ENCODE peak calls at places on chromosomes 3 and 15, in six cellular contexts. X, Y, H, K, S and Z are unnamed samples.
A peak's percentile ranks its signal among the peaks of the same experiment; 100 is the strongest.

GRCh38 chr3:175346573-175347356 is 487.6 kb downstream of the NAALADL2 start:
- DNase-seq in X (peak; percentile 92), Y (peak; percentile 25), H (peak; percentile 31), K (no peak), S (no peak), Z (no peak)

GRCh38 chr3:50318615-50319014 is 3.9 kb downstream of the HYAL2 start:
- DNase-seq in X (no peak), Y (no peak), H (no peak), K (no peak), S (no peak), Z (no peak)

GRCh38 chr3:49653016-49653415 is 21.1 kb upstream of the APEH start:
- DNase-seq in X (no peak), Y (no peak), H (no peak), K (peak; percentile 36), S (no peak), Z (no peak)

GRCh38 chr3:115667175-115668065 is 44.1 kb downstream of the GAP43 start:
- DNase-seq in X (no peak), Y (no peak), H (no peak), K (no peak), S (no peak), Z (no peak)

GRCh38 chr3:194640829-194641228 is 7.6 kb upstream of the TMEM44 start:
- DNase-seq in X (peak; percentile 32), Y (no peak), H (no peak), K (peak; percentile 37), S (no peak), Z (peak; percentile 55)

GRCh38 chr3:171459130-171459941 is 869 bp downstream of the TNIK start:
- DNase-seq in X (peak; percentile 48), Y (no peak), H (peak; percentile 66), K (peak; percentile 45), S (no peak), Z (peak; percentile 48)

GRCh38 chr15:97903560-97904195 is 56.8 kb upstream of the ARRDC4 start:
- DNase-seq in X (no peak), Y (no peak), H (no peak), K (no peak), S (no peak), Z (no peak)

GRCh38 chr3:176521531-176522175 is 675.6 kb downstream of the TBL1XR1 start:
- DNase-seq in X (no peak), Y (no peak), H (no peak), K (no peak), S (no peak), Z (no peak)

GRCh38 chr3:16906679-16907078 is 21.9 kb downstream of the PLCL2 start:
- DNase-seq in X (peak; percentile 55), Y (no peak), H (peak; percentile 57), K (no peak), S (no peak), Z (no peak)

GRCh38 chr15:74565381-74566085 is 24.5 kb downstream of the ARID3B start:
- DNase-seq in X (no peak), Y (no peak), H (no peak), K (no peak), S (no peak), Z (no peak)

GRCh38 chr3:53696401-53697172 is 149.6 kb downstream of the CHDH start:
- DNase-seq in X (no peak), Y (no peak), H (no peak), K (no peak), S (no peak), Z (no peak)

GRCh38 chr3:147903037-147903436 is 493.9 kb downstream of the ZIC1 start:
- DNase-seq in X (no peak), Y (no peak), H (no peak), K (no peak), S (no peak), Z (peak; percentile 4)

GRCh38 chr3:39124876-39125836 is 17.7 kb downstream of the TTC21A start:
- DNase-seq in X (peak; percentile 48), Y (no peak), H (no peak), K (no peak), S (no peak), Z (no peak)

GRCh38 chr3:66971891-66972551 is 26.1 kb upstream of the KBTBD8 start:
- DNase-seq in X (peak; percentile 52), Y (peak; percentile 3), H (peak; percentile 63), K (peak; percentile 75), S (peak; percentile 27), Z (peak; percentile 76)

GRCh38 chr3:196603683-196604082 is 35.2 kb downstream of the FBXO45 start:
- DNase-seq in X (no peak), Y (no peak), H (no peak), K (no peak), S (no peak), Z (no peak)

GRCh38 chr3:149277338-149277813 is 55.7 kb upstream of the CP start:
- DNase-seq in X (peak; percentile 91), Y (no peak), H (no peak), K (no peak), S (no peak), Z (no peak)

GRCh38 chr3:42600111-42600957 is at the start of gene NKTR:
- DNase-seq in X (peak; percentile 100), Y (peak; percentile 95), H (peak; percentile 97), K (peak; percentile 99), S (peak; percentile 98), Z (peak; percentile 100)
- TF ChIP-seq CTCF in X (no peak), Y (no peak), H (no peak), K (no peak), S (no peak), Z (no peak)

DNA sequence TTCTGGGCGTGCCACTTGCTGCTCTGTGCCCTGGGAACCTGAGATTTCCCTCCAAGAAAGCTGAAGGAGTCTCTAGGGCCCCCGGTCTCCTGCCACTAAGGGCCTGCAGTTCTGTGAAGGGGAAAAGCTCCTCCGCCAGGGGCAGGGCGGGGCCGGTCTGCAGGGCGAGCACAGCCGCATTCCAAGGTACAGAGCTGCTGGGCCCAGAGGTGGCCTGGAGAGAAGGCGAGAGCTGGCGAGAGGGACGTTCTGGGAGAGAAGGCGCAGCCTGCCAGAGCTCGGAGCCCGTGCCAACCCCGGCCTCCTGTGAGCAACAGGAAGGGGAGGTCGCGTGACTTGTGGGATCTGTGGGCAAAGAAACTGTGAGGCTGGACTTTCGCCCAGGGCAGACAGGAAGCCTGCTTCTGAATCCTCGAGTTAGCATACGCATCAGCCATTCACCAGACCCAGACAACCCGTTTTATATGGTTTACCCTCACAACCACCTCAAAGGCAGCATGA is 500.4 kb downstream of the SHQ1 start:
- DNase-seq in X (peak; percentile 55), Y (peak; percentile 92), H (peak; percentile 44), K (peak; percentile 47), S (no peak), Z (no peak)
- TF ChIP-seq CTCF in X (no peak), Y (peak; percentile 39), H (no peak), K (no peak), S (no peak), Z (no peak)

DNA sequence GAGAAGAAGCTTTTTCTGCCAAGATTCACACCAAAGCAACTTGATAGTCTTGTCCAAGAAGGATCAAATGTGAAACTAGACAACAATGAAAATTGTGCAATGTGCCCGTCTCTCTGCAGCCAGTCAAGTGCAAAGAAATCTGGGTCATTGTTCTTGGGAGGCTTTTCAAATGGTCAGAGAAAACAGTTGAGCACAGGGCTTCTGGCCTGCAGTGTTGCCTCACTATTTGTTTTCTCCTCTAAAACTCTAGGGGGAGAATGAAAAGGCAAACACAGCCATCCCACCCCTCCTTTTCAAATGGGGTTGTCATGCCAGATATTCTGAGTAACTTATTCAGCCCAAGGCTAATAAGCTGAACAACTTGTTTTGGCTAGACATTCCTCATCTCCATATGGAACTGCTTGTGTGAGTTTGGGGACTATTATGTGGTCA is 417.6 kb upstream of the CDIN1 start:
- DNase-seq in X (peak; percentile 80), Y (no peak), H (peak; percentile 35), K (no peak), S (no peak), Z (no peak)
- TF ChIP-seq CTCF in X (no peak), Y (no peak), H (no peak), K (no peak), S (no peak), Z (no peak)

DNA sequence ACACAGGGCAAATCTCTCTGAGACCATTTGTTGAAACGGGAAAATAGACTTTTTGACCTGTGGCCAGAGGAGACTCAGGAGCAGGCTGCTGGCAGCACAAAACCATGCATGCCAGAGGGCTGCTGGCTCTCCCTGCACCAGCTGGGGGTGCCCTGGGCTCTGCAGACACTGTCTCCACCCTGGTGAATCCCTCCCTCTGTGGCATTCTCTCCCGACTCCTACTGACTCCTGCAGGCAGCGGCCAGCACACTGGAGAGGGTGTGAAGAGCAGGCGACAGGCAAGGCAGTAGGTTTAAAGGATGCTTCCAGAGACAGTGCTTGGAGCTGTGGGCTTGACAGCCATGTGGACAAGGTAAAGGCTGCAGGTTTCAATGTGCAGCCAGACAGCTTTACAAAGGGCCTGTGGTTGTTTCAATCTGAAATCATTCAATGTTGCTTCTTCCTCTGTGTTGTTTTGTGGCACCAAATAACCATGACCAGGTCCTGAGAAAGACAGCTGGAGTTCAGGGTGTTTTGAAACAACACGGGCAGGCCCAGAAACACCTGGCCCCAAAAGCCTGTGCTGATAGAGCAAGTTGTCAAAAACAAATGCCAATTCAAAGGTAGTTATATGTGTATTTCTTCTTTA is 431.0 kb upstream of the ATP10A start:
- DNase-seq in X (no peak), Y (no peak), H (no peak), K (peak; percentile 8), S (no peak), Z (no peak)
- TF ChIP-seq CTCF in X (no peak), Y (no peak), H (no peak), K (no peak), S (no peak), Z (no peak)

GRCh38 chr15:56351957-56352506 is 13.2 kb upstream of the TEX9 start:
- DNase-seq in X (no peak), Y (no peak), H (no peak), K (no peak), S (no peak), Z (no peak)

GRCh38 chr15:56353119-56353518 is 12.1 kb upstream of the TEX9 start:
- DNase-seq in X (no peak), Y (no peak), H (no peak), K (no peak), S (no peak), Z (no peak)

GRCh38 chr15:56351362-56351761 is 13.9 kb upstream of the TEX9 start:
- DNase-seq in X (no peak), Y (no peak), H (no peak), K (no peak), S (no peak), Z (no peak)

GRCh38 chr15:56346414-56346813 is 18.8 kb upstream of the TEX9 start:
- DNase-seq in X (no peak), Y (no peak), H (no peak), K (no peak), S (no peak), Z (no peak)

GRCh38 chr15:56349554-56349953 is 15.7 kb upstream of the TEX9 start:
- DNase-seq in X (no peak), Y (no peak), H (no peak), K (no peak), S (no peak), Z (no peak)
- TF ChIP-seq CTCF in X (no peak), Y (no peak), H (no peak), K (no peak), S (no peak), Z (no peak)

GRCh38 chr15:79007066-79007465 is 62.2 kb upstream of the CTSH start:
- DNase-seq in X (peak; percentile 32), Y (no peak), H (no peak), K (peak; percentile 72), S (no peak), Z (peak; percentile 82)
- TF ChIP-seq CTCF in X (peak; percentile 56), Y (peak; percentile 57), H (no peak), K (peak; percentile 65), S (no peak), Z (peak; percentile 49)